ENCODE peak calls at places on chromosomes 5 and 9, in six cellular contexts. J is NB4, Y is brain microvascular endothelial cell, E is choroid plexus epithelial cell, T is mucosa of descending colon, D is spleen. Q is an unnamed sample.

GRCh38 chr5:156934450-156935211 is 28.4 kb downstream of the TIMD4 start:
- DNase-seq in J (peak), Y (no peak), E (no peak), T (no peak), D (no peak), Q (peak)

GRCh38 chr9:78188594-78188993 is 47.3 kb upstream of the CEP78 start:
- DNase-seq in J (no peak), Y (no peak), E (no peak), T (no peak), D (no peak), Q (no peak)

GRCh38 chr5:82793808-82794419 is 283.3 kb downstream of the TMEM167A start:
- DNase-seq in J (peak), Y (peak), E (peak), T (no peak), D (no peak), Q (peak)

GRCh38 chr9:133160742-133161541 is 2.8 kb downstream of the GBGT1 start:
- DNase-seq in J (peak), Y (peak), E (peak), T (no peak), D (peak), Q (peak)

GRCh38 chr5:76367623-76368366 is 35.3 kb upstream of the IQGAP2 start:
- DNase-seq in J (peak), Y (no peak), E (peak), T (no peak), D (no peak), Q (no peak)

GRCh38 chr5:56215019-56215830 is 17.9 kb downstream of the ANKRD55 start:
- DNase-seq in J (no peak), Y (no peak), E (no peak), T (no peak), D (no peak), Q (no peak)

GRCh38 chr5:84253946-84254345 is 130.7 kb downstream of the EDIL3 start:
- DNase-seq in J (no peak), Y (no peak), E (no peak), T (no peak), D (no peak), Q (no peak)

GRCh38 chr9:124285490-124285889 is 27.7 kb downstream of the NEK6 start:
- DNase-seq in J (no peak), Y (no peak), E (no peak), T (no peak), D (no peak), Q (no peak)

GRCh38 chr5:96562614-96563013 is 99.6 kb upstream of the CAST start:
- DNase-seq in J (no peak), Y (peak), E (peak), T (no peak), D (no peak), Q (peak)

GRCh38 chr9:72454871-72455471 is 66.4 kb upstream of the TMC1 start:
- DNase-seq in J (no peak), Y (no peak), E (no peak), T (no peak), D (no peak), Q (no peak)

GRCh38 chr5:85576666-85577065 is 1041.1 kb upstream of the COX7C start:
- DNase-seq in J (no peak), Y (no peak), E (no peak), T (no peak), D (no peak), Q (no peak)

GRCh38 chr9:134807726-134808125 is 72.9 kb upstream of the FCN2 start:
- DNase-seq in J (no peak), Y (peak), E (peak), T (no peak), D (no peak), Q (peak)

GRCh38 chr5:112479418-112479817 is 60.3 kb upstream of the EPB41L4A start:
- DNase-seq in J (no peak), Y (peak), E (peak), T (no peak), D (no peak), Q (peak)

GRCh38 chr5:127555826-127556225 is 38.4 kb downstream of the PRRC1 start:
- DNase-seq in J (no peak), Y (no peak), E (no peak), T (no peak), D (no peak), Q (no peak)

GRCh38 chr9:134366223-134367031 is 40.2 kb downstream of the RXRA start:
- DNase-seq in J (peak), Y (peak), E (peak), T (peak), D (peak), Q (peak)

GRCh38 chr5:1330146-1330846 is 14.6 kb downstream of the CLPTM1L start:
- DNase-seq in J (no peak), Y (no peak), E (no peak), T (peak), D (peak), Q (no peak)

DNA sequence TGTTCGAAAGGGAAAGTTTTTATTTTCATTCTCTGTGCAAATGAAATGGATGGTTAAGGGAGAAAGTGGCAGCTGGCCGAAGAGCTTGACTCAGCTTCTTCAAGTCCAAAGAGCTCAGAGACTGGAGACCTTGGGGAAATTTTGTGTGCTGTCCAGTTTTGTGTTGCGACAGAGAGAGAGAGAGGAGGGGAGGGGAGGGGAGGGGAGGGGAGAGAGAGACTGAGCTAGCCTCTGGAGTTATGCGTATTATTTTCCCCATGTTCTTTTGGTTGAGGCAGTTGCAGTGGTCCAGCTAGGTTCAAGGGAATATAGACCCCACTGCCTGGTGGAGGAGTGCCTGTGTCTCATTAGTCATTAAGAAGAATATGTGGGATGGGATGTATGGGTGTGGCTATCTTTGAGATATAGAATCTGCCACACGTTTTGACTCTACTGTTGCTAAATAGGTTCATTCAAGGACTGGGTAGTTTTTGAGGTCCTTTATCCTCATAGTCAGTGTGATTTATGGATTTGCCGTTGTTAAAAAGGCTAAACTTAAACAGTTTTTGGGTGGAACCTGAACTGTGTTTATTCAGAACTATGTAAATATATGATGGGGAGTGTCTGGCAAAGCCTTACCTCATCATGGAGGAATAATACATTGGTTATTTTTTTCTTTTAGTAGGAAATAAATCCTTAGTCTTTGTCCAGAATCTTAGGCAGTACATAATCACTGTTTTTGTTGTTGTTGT is 69.7 kb downstream of the ARHGAP26 start:
- DNase-seq in J (peak), Y (no peak), E (peak), T (no peak), D (no peak), Q (peak)
- H3K4me3 ChIP-seq in J (no peak), Y (no peak), E (no peak), T (no peak), D (no peak), Q (peak)

GRCh38 chr5:108451269-108451668 is 69.4 kb upstream of the FBXL17 start:
- DNase-seq in J (no peak), Y (no peak), E (peak), T (no peak), D (no peak), Q (no peak)
- TF ChIP-seq CTCF in J (no peak), Y (no peak), E (no peak), T (no peak), D (no peak), Q (no peak)

GRCh38 chr5:150901446-150901845 is 3.3 kb downstream of the ZNF300 start:
- DNase-seq in J (no peak), Y (no peak), E (no peak), T (no peak), D (no peak), Q (no peak)

GRCh38 chr5:150905312-150905683 is 518 bp upstream of the ZNF300 start:
- DNase-seq in J (no peak), Y (no peak), E (no peak), T (no peak), D (no peak), Q (no peak)

GRCh38 chr5:150904479-150905311 is at the start of gene ZNF300:
- DNase-seq in J (no peak), Y (peak), E (peak), T (peak), D (peak), Q (peak)
- H3K4me3 ChIP-seq in J (no peak), Y (peak), E (peak), T (peak), D (peak), Q (peak)

DNA sequence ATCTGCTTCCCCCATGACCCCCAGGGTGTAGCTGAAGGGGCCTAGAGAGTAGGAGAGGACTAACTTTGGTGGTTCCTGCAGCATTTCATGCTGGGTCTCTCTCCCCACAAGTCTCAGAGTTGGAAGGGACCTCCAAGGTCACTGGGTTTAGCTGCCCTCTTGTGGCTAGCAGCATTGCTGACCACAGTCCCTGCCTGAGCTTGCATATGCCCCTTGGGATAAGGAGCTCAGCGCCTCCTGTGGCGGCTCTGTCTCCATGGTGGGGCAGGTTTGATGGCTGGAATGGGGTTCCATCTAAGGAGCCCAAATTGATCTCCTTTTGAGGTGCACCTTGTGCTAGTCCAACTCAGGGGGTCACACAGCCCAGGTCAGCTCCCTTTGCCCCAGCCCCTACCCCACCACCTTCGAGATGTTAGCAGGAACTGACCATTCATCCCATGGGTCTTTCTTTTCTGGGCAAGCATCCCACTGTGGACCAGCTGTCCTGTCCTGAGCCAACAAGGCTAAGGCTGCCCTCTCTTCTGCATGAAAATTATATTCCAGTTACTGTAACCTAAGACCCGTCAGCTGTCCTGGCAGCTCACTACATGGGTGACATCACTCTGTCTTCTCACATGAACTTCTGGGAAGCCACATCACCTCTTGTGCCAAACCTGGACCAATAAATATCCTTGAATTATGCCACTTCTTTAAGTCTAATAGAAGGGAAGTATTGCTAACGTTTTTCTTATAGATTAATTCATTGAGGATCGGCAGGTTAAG is 196.2 kb downstream of the HSPA4 start:
- DNase-seq in J (peak), Y (peak), E (peak), T (no peak), D (peak), Q (peak)
- TF ChIP-seq CTCF in J (peak), Y (peak), E (peak), T (no peak), D (peak), Q (peak)

GRCh38 chr5:15496886-15497285 is 3.1 kb upstream of the FBXL7 start:
- DNase-seq in J (no peak), Y (no peak), E (no peak), T (no peak), D (no peak), Q (no peak)

GRCh38 chr5:15502208-15502607 is 2.2 kb downstream of the FBXL7 start:
- DNase-seq in J (no peak), Y (peak), E (peak), T (no peak), D (no peak), Q (peak)

GRCh38 chr5:15500326-15500958 is 462 bp downstream of the FBXL7 start:
- DNase-seq in J (no peak), Y (peak), E (peak), T (peak), D (peak), Q (peak)

GRCh38 chr5:15501057-15501791 is 1.2 kb downstream of the FBXL7 start:
- DNase-seq in J (no peak), Y (peak), E (peak), T (peak), D (no peak), Q (peak)

GRCh38 chr5:15499528-15500325 is at the start of gene FBXL7:
- DNase-seq in J (no peak), Y (peak), E (peak), T (peak), D (peak), Q (peak)
- H3K4me3 ChIP-seq in J (no peak), Y (peak), E (peak), T (peak), D (peak), Q (peak)